ENCODE peak calls at places on chromosomes 2 and 18, in ten cellular contexts. X is CD8-positive, alpha-beta memory T cell; Q is osteoblast; W is IMR-90; P is lower lobe of right lung; T is right cardiac atrium; B is HepG2; G is left ventricle myocardium inferior; F is fibroblast of lung; S is AG04450. U is an unnamed sample.

GRCh38 chr18:78587096-78587495 is 392.5 kb upstream of the SALL3 start:
- DNase-seq in X (no peak), Q (no peak), W (no peak), P (no peak), T (no peak), B (no peak), G (no peak), F (peak; percentile 32), S (no peak), U (no peak)

GRCh38 chr2:68245672-68246071 is 6.7 kb downstream of the PPP3R1 start:
- DNase-seq in X (no peak), Q (no peak), W (no peak), P (no peak), T (no peak), B (no peak), G (no peak), F (no peak), S (no peak), U (no peak)

GRCh38 chr2:239864247-239865058 is 160.7 kb downstream of the NDUFA10 start:
- DNase-seq in X (no peak), Q (no peak), W (no peak), P (no peak), T (no peak), B (no peak), G (no peak), F (no peak), S (no peak), U (no peak)

GRCh38 chr2:206392118-206392517 is 51.2 kb upstream of the ADAM23 start:
- DNase-seq in X (no peak), Q (peak; percentile 89), W (peak; percentile 54), P (no peak), T (no peak), B (peak; percentile 62), G (no peak), F (peak; percentile 41), S (peak; percentile 7), U (no peak)

GRCh38 chr18:49886891-49887764 is 73.8 kb upstream of the ACAA2 start:
- DNase-seq in X (no peak), Q (no peak), W (no peak), P (no peak), T (no peak), B (no peak), G (no peak), F (no peak), S (no peak), U (no peak)

GRCh38 chr18:53909668-53910067 is 314.8 kb downstream of the MBD2 start:
- DNase-seq in X (no peak), Q (no peak), W (peak; percentile 1), P (no peak), T (no peak), B (peak; percentile 7), G (no peak), F (peak; percentile 8), S (no peak), U (no peak)

GRCh38 chr18:3329471-3329870 is 67.5 kb downstream of the MYL12B start:
- DNase-seq in X (no peak), Q (no peak), W (no peak), P (no peak), T (no peak), B (no peak), G (no peak), F (no peak), S (no peak), U (no peak)

GRCh38 chr2:227325824-227326195 is 759 bp downstream of the MFF start:
- DNase-seq in X (no peak), Q (peak; percentile 74), W (peak; percentile 55), P (peak; percentile 53), T (peak; percentile 26), B (peak; percentile 21), G (peak; percentile 34), F (peak; percentile 57), S (no peak), U (peak; percentile 30)

GRCh38 chr18:47615043-47615442 is 315.4 kb downstream of the SMAD2 start:
- DNase-seq in X (no peak), Q (no peak), W (no peak), P (no peak), T (no peak), B (no peak), G (no peak), F (no peak), S (no peak), U (no peak)

GRCh38 chr2:191151315-191151698 is 513 bp upstream of the STAT4 start:
- DNase-seq in X (no peak), Q (peak; percentile 70), W (no peak), P (no peak), T (no peak), B (no peak), G (no peak), F (no peak), S (no peak), U (no peak)

GRCh38 chr2:177264539-177265385 is at the start of gene NFE2L2:
- DNase-seq in X (peak; percentile 90), Q (peak; percentile 98), W (peak; percentile 91), P (peak; percentile 94), T (peak; percentile 95), B (peak; percentile 99), G (peak; percentile 96), F (peak; percentile 91), S (peak; percentile 83), U (peak; percentile 96)

GRCh38 chr2:239223330-239224248 is 177.2 kb downstream of the HDAC4 start:
- DNase-seq in X (no peak), Q (peak; percentile 92), W (peak; percentile 53), P (no peak), T (peak; percentile 52), B (peak; percentile 79), G (no peak), F (peak; percentile 85), S (no peak), U (no peak)

GRCh38 chr2:147076634-147077033 is 768.2 kb upstream of the ACVR2A start:
- DNase-seq in X (no peak), Q (peak; percentile 75), W (peak; percentile 35), P (no peak), T (no peak), B (no peak), G (no peak), F (peak; percentile 86), S (no peak), U (no peak)

GRCh38 chr2:221969087-221969829 is 329.5 kb downstream of the PAX3 start:
- DNase-seq in X (no peak), Q (peak; percentile 85), W (peak; percentile 55), P (no peak), T (no peak), B (peak; percentile 30), G (no peak), F (peak; percentile 40), S (peak; percentile 6), U (no peak)

GRCh38 chr2:45849491-45850283 is 198.2 kb downstream of the PRKCE start:
- DNase-seq in X (no peak), Q (peak; percentile 79), W (peak; percentile 72), P (no peak), T (no peak), B (no peak), G (no peak), F (peak; percentile 77), S (no peak), U (no peak)

GRCh38 chr18:28594034-28594433 is 417.1 kb upstream of the CDH2 start:
- DNase-seq in X (no peak), Q (no peak), W (peak; percentile 41), P (no peak), T (no peak), B (no peak), G (no peak), F (peak; percentile 24), S (no peak), U (no peak)

GRCh38 chr2:110679337-110679707 is 1.5 kb upstream of the BUB1 start:
- DNase-seq in X (no peak), Q (no peak), W (no peak), P (peak; percentile 54), T (no peak), B (no peak), G (no peak), F (peak; percentile 44), S (no peak), U (no peak)

GRCh38 chr2:161947394-161947793 is 126.6 kb downstream of the DPP4 start:
- DNase-seq in X (no peak), Q (no peak), W (no peak), P (no peak), T (no peak), B (no peak), G (no peak), F (no peak), S (no peak), U (no peak)
- H3K9me3 ChIP-seq in X (no peaks in the 10 kb centered on the region), Q (no peaks in the 10 kb centered on the region), W (no peaks in the 10 kb centered on the region), P (no peaks in the 10 kb centered on the region), T (no peaks in the 10 kb centered on the region), B (no peaks in the 10 kb centered on the region), G (no peaks in the 10 kb centered on the region), F (no peaks in the 10 kb centered on the region), S (no peaks in the 10 kb centered on the region), U (no peaks in the 10 kb centered on the region)

GRCh38 chr2:171626949-171627348 is 60.3 kb upstream of the DYNC1I2 start:
- DNase-seq in X (no peak), Q (no peak), W (no peak), P (no peak), T (no peak), B (no peak), G (no peak), F (no peak), S (no peak), U (no peak)
- H3K9me3 ChIP-seq in X (no peaks in the 10 kb centered on the region), Q (peaks cover 8% of the 10 kb centered on the region), W (peaks cover 19% of the 10 kb centered on the region), P (peaks cover 26% of the 10 kb centered on the region), T (peaks cover 8% of the 10 kb centered on the region), B (peaks cover 26% of the 10 kb centered on the region), G (peaks cover 43% of the 10 kb centered on the region), F (no peaks in the 10 kb centered on the region), S (peaks cover 26% of the 10 kb centered on the region), U (peaks cover 22% of the 10 kb centered on the region)

DNA sequence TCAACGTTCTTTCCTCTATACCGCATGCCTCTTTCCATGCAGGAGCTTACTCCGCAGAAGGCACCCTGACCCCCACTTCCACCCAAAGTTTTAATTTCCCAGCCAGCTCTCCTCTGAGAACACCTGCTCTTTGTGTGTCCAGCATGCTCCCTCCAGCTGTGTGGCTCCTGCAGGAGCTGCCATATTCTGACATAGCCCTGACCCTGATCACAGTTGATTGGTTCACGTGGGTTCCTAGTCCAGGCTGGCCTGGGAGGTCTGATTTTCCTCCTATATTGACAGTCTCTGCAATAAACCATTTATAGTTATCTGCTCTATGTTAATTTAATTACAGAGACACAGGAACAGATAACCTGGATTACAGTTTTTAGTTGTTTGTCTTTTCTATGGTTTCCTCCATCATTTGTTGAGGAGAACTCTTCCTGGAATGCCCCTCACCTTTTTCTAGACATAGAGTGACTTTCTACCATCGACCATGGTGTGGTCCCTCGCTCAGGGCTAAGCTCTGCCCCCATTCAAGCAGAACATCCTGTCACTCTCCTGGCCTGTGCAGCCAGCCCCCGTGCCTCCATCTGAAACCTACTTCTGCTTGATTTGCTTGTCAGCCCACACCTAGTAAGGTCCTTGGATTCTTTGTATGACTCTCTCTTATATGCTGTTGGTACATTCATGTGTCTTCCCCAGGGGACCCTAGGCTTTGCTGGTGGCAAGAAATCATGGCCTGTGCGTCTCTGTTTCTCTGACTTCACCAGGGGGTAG is 231.5 kb downstream of the LPIN1 start:
- DNase-seq in X (no peak), Q (no peak), W (no peak), P (no peak), T (no peak), B (no peak), G (no peak), F (no peak), S (no peak), U (no peak)
- H3K9me3 ChIP-seq in X (peaks cover 14% of the 10 kb centered on the region), Q (peaks cover 7% of the 10 kb centered on the region), W (peaks cover 14% of the 10 kb centered on the region), P (peaks cover 14% of the 10 kb centered on the region), T (peaks cover 4% of the 10 kb centered on the region), B (peaks cover 13% of the 10 kb centered on the region), G (peaks cover 42% of the 10 kb centered on the region), F (no peaks in the 10 kb centered on the region), S (peaks cover 8% of the 10 kb centered on the region), U (peaks cover 34% of the 10 kb centered on the region)

GRCh38 chr2:4938246-4938645 is 753.9 kb upstream of the SOX11 start:
- DNase-seq in X (no peak), Q (peak; percentile 17), W (no peak), P (no peak), T (no peak), B (no peak), G (no peak), F (no peak), S (no peak), U (no peak)

GRCh38 chr2:4937550-4937949 is 754.6 kb upstream of the SOX11 start:
- DNase-seq in X (no peak), Q (no peak), W (no peak), P (no peak), T (no peak), B (no peak), G (no peak), F (peak; percentile 1), S (no peak), U (no peak)
- H3K9me3 ChIP-seq in X (no peaks in the 10 kb centered on the region), Q (peaks cover 3% of the 10 kb centered on the region), W (peaks cover 18% of the 10 kb centered on the region), P (no peaks in the 10 kb centered on the region), T (no peaks in the 10 kb centered on the region), B (peaks cover 77% of the 10 kb centered on the region), G (no peaks in the 10 kb centered on the region), F (no peaks in the 10 kb centered on the region), S (peaks cover 36% of the 10 kb centered on the region), U (no peaks in the 10 kb centered on the region)